ENCODE peak calls at places on chromosomes 3 and 15, in four cellular contexts. One of them, this sample, is unnamed. For H3K4me1, the result is how much of the 10 kb centered on the place peaks cover.

GRCh38 chr15:40293905-40294895 is 11.3 kb upstream of the ANKRD63 start:
- DNase-seq in HepG2: no peak
- DNase-seq in thoracic aorta: no peak
- DNase-seq in naive thymus-derived CD4-positive, alpha-beta T cell: no peak
- DNase-seq in this sample: no peak

GRCh38 chr3:138960417-138960852 is 13.4 kb downstream of the FOXL2NB start:
- DNase-seq in naive thymus-derived CD4-positive, alpha-beta T cell: no peak
- DNase-seq in HepG2: no peak
- DNase-seq in thoracic aorta: no peak
- DNase-seq in this sample: no peak

GRCh38 chr3:99505646-99506269 is 132.6 kb upstream of the COL8A1 start:
- DNase-seq in thoracic aorta: peak
- DNase-seq in naive thymus-derived CD4-positive, alpha-beta T cell: no peak
- DNase-seq in HepG2: no peak
- DNase-seq in this sample: no peak

GRCh38 chr15:40087991-40088928 is 20.4 kb downstream of the BMF start:
- DNase-seq in naive thymus-derived CD4-positive, alpha-beta T cell: no peak
- DNase-seq in HepG2: peak
- DNase-seq in thoracic aorta: no peak
- DNase-seq in this sample: no peak

GRCh38 chr3:146100825-146101444 is 60.0 kb downstream of the PLOD2 start:
- DNase-seq in thoracic aorta: no peak
- DNase-seq in HepG2: no peak
- DNase-seq in naive thymus-derived CD4-positive, alpha-beta T cell: no peak
- DNase-seq in this sample: no peak

GRCh38 chr3:126432361-126432760 is 37.7 kb downstream of the CFAP100 start:
- DNase-seq in thoracic aorta: no peak
- DNase-seq in naive thymus-derived CD4-positive, alpha-beta T cell: no peak
- DNase-seq in HepG2: no peak
- DNase-seq in this sample: no peak

GRCh38 chr15:75225951-75226732 is 24.5 kb downstream of the C15orf39 start:
- DNase-seq in HepG2: no peak
- DNase-seq in naive thymus-derived CD4-positive, alpha-beta T cell: peak
- DNase-seq in thoracic aorta: no peak
- DNase-seq in this sample: no peak

GRCh38 chr15:79294075-79294474 is 11.6 kb downstream of the ANKRD34C start:
- DNase-seq in thoracic aorta: no peak
- DNase-seq in naive thymus-derived CD4-positive, alpha-beta T cell: no peak
- DNase-seq in HepG2: no peak
- DNase-seq in this sample: no peak

GRCh38 chr3:48561045-48561736 is 2.4 kb downstream of the UCN2 start:
- DNase-seq in naive thymus-derived CD4-positive, alpha-beta T cell: no peak
- DNase-seq in HepG2: peak
- DNase-seq in thoracic aorta: no peak
- DNase-seq in this sample: no peak

GRCh38 chr3:12395349-12396012 is 88.8 kb upstream of the TSEN2 start:
- DNase-seq in naive thymus-derived CD4-positive, alpha-beta T cell: no peak
- DNase-seq in thoracic aorta: no peak
- DNase-seq in HepG2: no peak
- DNase-seq in this sample: no peak

GRCh38 chr15:87660494-87661129 is 595.9 kb downstream of the NTRK3 start:
- DNase-seq in naive thymus-derived CD4-positive, alpha-beta T cell: no peak
- DNase-seq in thoracic aorta: no peak
- DNase-seq in HepG2: no peak
- DNase-seq in this sample: no peak

GRCh38 chr3:30473374-30474051 is 132.9 kb upstream of the TGFBR2 start:
- DNase-seq in naive thymus-derived CD4-positive, alpha-beta T cell: no peak
- DNase-seq in HepG2: no peak
- DNase-seq in thoracic aorta: no peak
- DNase-seq in this sample: no peak

GRCh38 chr3:88180398-88180999 is 30.7 kb downstream of the C3orf38 start:
- DNase-seq in HepG2: no peak
- DNase-seq in naive thymus-derived CD4-positive, alpha-beta T cell: peak
- DNase-seq in thoracic aorta: no peak
- DNase-seq in this sample: peak

GRCh38 chr3:135627057-135627456 is 338.5 kb upstream of the PPP2R3A start:
- DNase-seq in naive thymus-derived CD4-positive, alpha-beta T cell: no peak
- DNase-seq in thoracic aorta: no peak
- DNase-seq in HepG2: no peak
- DNase-seq in this sample: no peak

GRCh38 chr3:10351013-10351735 is 30.3 kb upstream of the SEC13 start:
- DNase-seq in thoracic aorta: no peak
- DNase-seq in naive thymus-derived CD4-positive, alpha-beta T cell: no peak
- DNase-seq in HepG2: no peak
- DNase-seq in this sample: no peak

GRCh38 chr3:65483475-65483874 is 555.2 kb downstream of the MAGI1 start:
- DNase-seq in HepG2: no peak
- DNase-seq in thoracic aorta: no peak
- DNase-seq in naive thymus-derived CD4-positive, alpha-beta T cell: no peak
- DNase-seq in this sample: no peak

GRCh38 chr3:73786346-73786807 is 161.6 kb upstream of the PDZRN3 start:
- DNase-seq in naive thymus-derived CD4-positive, alpha-beta T cell: no peak
- DNase-seq in thoracic aorta: peak
- DNase-seq in HepG2: no peak
- DNase-seq in this sample: no peak

GRCh38 chr3:66991478-66991877 is 6.6 kb upstream of the KBTBD8 start:
- DNase-seq in naive thymus-derived CD4-positive, alpha-beta T cell: no peak
- DNase-seq in HepG2: no peak
- DNase-seq in thoracic aorta: no peak
- DNase-seq in this sample: no peak

GRCh38 chr3:64685800-64686445 is 1.9 kb downstream of the ADAMTS9 start:
- DNase-seq in HepG2: peak
- DNase-seq in thoracic aorta: peak
- DNase-seq in naive thymus-derived CD4-positive, alpha-beta T cell: no peak
- DNase-seq in this sample: peak

GRCh38 chr15:34185666-34186065 is 24.2 kb downstream of the KATNBL1 start:
- DNase-seq in thoracic aorta: no peak
- DNase-seq in naive thymus-derived CD4-positive, alpha-beta T cell: no peak
- DNase-seq in HepG2: no peak
- DNase-seq in this sample: no peak

GRCh38 chr3:15754047-15754446 is 43.7 kb downstream of the ANKRD28 start:
- DNase-seq in thoracic aorta: no peak
- DNase-seq in naive thymus-derived CD4-positive, alpha-beta T cell: no peak
- DNase-seq in HepG2: no peak
- DNase-seq in this sample: no peak

DNA sequence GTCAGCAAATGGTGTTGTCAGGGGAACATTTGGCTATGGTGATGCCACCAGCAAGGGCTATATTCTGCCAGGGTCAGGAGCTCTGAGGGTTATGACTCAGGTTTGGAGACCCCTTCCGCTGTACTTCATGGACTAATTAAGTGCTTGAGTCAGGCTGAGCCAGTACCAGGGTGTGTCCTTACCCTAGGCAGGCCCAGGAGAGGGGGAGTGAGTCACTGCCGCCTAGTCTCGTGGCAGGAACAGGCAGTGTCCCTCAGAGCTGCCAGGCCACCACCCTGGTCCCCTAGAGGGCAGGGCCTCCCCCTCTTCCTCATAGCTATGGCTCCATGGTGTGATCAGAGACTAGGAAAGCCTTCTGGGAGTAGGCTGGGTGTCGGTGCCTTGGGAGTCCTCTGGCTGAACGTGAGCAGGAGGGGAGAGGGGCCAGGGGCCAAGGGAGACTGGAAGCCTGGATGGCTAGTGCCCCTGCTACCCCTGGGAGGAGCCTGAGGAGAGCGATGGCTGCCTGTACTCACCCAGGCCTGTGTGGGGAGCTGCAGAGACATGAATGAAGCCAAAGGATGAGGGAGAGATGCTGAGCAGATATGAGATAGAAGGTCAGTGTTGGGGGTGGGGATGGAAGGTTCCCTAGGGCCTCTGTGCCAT is 10.6 kb downstream of the MAPKAPK3 start:
- DNase-seq in thoracic aorta: peak
- DNase-seq in naive thymus-derived CD4-positive, alpha-beta T cell: no peak
- DNase-seq in HepG2: no peak
- DNase-seq in this sample: peak
- H3K4me1 ChIP-seq in thoracic aorta: under half
- H3K4me1 ChIP-seq in naive thymus-derived CD4-positive, alpha-beta T cell: half or more
- H3K4me1 ChIP-seq in HepG2: under half
- H3K4me1 ChIP-seq in this sample: under half

DNA sequence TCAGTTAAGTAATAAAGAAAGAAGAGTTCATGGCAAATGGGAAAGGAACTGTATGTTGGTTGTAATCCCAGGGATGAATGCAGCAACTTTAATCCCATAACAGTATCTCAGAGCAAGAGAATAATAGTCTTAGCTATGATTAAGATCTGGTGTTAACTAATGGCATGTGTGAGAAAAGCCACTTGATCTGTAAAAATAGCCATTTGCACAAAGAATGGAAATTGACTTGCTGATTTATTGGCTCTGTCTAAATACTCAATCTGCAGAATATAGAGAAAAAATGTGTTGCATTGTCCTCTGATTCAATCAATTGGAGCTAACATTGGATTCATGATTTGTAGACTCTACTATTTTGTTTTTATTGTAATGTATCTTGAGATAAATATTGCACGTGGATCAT is 987.0 kb downstream of the NSUN3 start:
- DNase-seq in thoracic aorta: no peak
- DNase-seq in HepG2: no peak
- DNase-seq in naive thymus-derived CD4-positive, alpha-beta T cell: no peak
- DNase-seq in this sample: peak
- H3K4me1 ChIP-seq in thoracic aorta: under half
- H3K4me1 ChIP-seq in HepG2: under half
- H3K4me1 ChIP-seq in naive thymus-derived CD4-positive, alpha-beta T cell: under half
- H3K4me1 ChIP-seq in this sample: under half

GRCh38 chr15:36590838-36591237 is 11.4 kb downstream of the CDIN1 start:
- DNase-seq in naive thymus-derived CD4-positive, alpha-beta T cell: no peak
- DNase-seq in HepG2: no peak
- DNase-seq in thoracic aorta: no peak
- DNase-seq in this sample: no peak
- H3K4me1 ChIP-seq in naive thymus-derived CD4-positive, alpha-beta T cell: under half
- H3K4me1 ChIP-seq in HepG2: under half
- H3K4me1 ChIP-seq in thoracic aorta: under half
- H3K4me1 ChIP-seq in this sample: under half

DNA sequence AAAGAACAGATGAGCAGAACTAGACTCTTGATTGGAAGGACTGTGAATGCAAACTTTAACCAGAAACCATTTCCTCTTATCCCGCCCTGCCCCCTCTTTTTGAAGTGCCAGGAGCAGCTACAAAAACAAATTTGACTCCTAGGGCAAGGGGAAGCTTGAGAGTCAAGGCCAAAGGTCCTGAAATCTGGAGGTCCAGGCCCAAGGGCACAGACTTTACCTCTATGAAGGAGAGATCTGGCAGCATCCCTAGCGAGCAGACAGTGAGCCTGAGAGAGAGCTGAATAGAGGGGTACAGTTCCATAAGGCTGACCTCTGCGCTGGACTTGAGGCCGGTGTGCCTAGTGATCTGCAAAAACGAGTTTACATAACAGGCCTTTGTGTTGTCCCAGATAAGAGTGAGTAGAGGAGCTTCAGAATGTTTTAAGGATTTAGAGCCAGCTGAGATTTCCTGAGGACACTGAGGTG is 5.1 kb downstream of the RAB43 start:
- DNase-seq in thoracic aorta: no peak
- DNase-seq in HepG2: peak
- DNase-seq in naive thymus-derived CD4-positive, alpha-beta T cell: peak
- DNase-seq in this sample: no peak
- H3K4me1 ChIP-seq in thoracic aorta: under half
- H3K4me1 ChIP-seq in HepG2: half or more
- H3K4me1 ChIP-seq in naive thymus-derived CD4-positive, alpha-beta T cell: half or more
- H3K4me1 ChIP-seq in this sample: under half

GRCh38 chr15:92906563-92907081 is 6.5 kb downstream of the CHD2 start:
- DNase-seq in thoracic aorta: no peak
- DNase-seq in naive thymus-derived CD4-positive, alpha-beta T cell: peak
- DNase-seq in HepG2: no peak
- DNase-seq in this sample: no peak
- H3K4me1 ChIP-seq in thoracic aorta: half or more
- H3K4me1 ChIP-seq in naive thymus-derived CD4-positive, alpha-beta T cell: half or more
- H3K4me1 ChIP-seq in HepG2: half or more
- H3K4me1 ChIP-seq in this sample: half or more

GRCh38 chr3:149400645-149401044 is 23.2 kb upstream of the TM4SF1 start:
- DNase-seq in thoracic aorta: no peak
- DNase-seq in HepG2: no peak
- DNase-seq in naive thymus-derived CD4-positive, alpha-beta T cell: no peak
- DNase-seq in this sample: no peak

GRCh38 chr3:149397528-149397927 is 20.1 kb upstream of the TM4SF1 start:
- DNase-seq in HepG2: no peak
- DNase-seq in naive thymus-derived CD4-positive, alpha-beta T cell: no peak
- DNase-seq in thoracic aorta: no peak
- DNase-seq in this sample: no peak

GRCh38 chr3:149396476-149396875 is 19.0 kb upstream of the TM4SF1 start:
- DNase-seq in thoracic aorta: no peak
- DNase-seq in naive thymus-derived CD4-positive, alpha-beta T cell: no peak
- DNase-seq in HepG2: no peak
- DNase-seq in this sample: no peak

GRCh38 chr3:149395107-149396089 is 17.9 kb upstream of the TM4SF1 start:
- DNase-seq in naive thymus-derived CD4-positive, alpha-beta T cell: no peak
- DNase-seq in thoracic aorta: no peak
- DNase-seq in HepG2: peak
- DNase-seq in this sample: no peak

GRCh38 chr3:149398296-149398695 is 20.8 kb upstream of the TM4SF1 start:
- DNase-seq in naive thymus-derived CD4-positive, alpha-beta T cell: no peak
- DNase-seq in thoracic aorta: no peak
- DNase-seq in HepG2: peak
- DNase-seq in this sample: no peak
- H3K4me1 ChIP-seq in naive thymus-derived CD4-positive, alpha-beta T cell: under half
- H3K4me1 ChIP-seq in thoracic aorta: under half
- H3K4me1 ChIP-seq in HepG2: half or more
- H3K4me1 ChIP-seq in this sample: under half

This sample was measured in HAP-1.